ENCODE peak calls at places on chromosome 22, in eight cellular contexts. X, M, Y, D, S, N, U and I are unnamed samples.

GRCh38 chr22:37187552-37187890 is 526 bp downstream of the C1QTNF6 start:
- DNase-seq in X (peak; percentile 37), M (no peak), Y (peak; percentile 22), D (no peak), S (no peak), N (peak; percentile 45), U (peak; percentile 55), I (peak; percentile 68)

GRCh38 chr22:36334081-36334831 is 53.5 kb downstream of the MYH9 start:
- DNase-seq in X (no peak), M (peak; percentile 68), Y (no peak), D (no peak), S (no peak), N (no peak), U (peak; percentile 52), I (no peak)

GRCh38 chr22:46636221-46637002 is 16.2 kb downstream of the GRAMD4 start:
- DNase-seq in X (no peak), M (peak; percentile 52), Y (no peak), D (no peak), S (no peak), N (no peak), U (no peak), I (no peak)

GRCh38 chr22:24965822-24966626 is 13.5 kb downstream of the KIAA1671 start:
- DNase-seq in X (no peak), M (no peak), Y (peak; percentile 81), D (peak; percentile 41), S (no peak), N (no peak), U (peak; percentile 90), I (no peak)

GRCh38 chr22:39148727-39149535 is 3.5 kb downstream of the CBX7 start:
- DNase-seq in X (no peak), M (peak; percentile 83), Y (no peak), D (peak; percentile 80), S (no peak), N (no peak), U (peak; percentile 72), I (no peak)

GRCh38 chr22:46149998-46150549 is at the start of gene PPARA:
- DNase-seq in X (peak; percentile 60), M (peak; percentile 75), Y (peak; percentile 85), D (peak; percentile 89), S (peak; percentile 78), N (peak; percentile 74), U (peak; percentile 96), I (peak; percentile 56)

GRCh38 chr22:37057796-37058510 is 6.4 kb downstream of the KCTD17 start:
- DNase-seq in X (no peak), M (no peak), Y (no peak), D (no peak), S (no peak), N (no peak), U (no peak), I (no peak)

GRCh38 chr22:44210721-44211120 is 30.0 kb downstream of the PARVG start:
- DNase-seq in X (peak; percentile 54), M (no peak), Y (no peak), D (no peak), S (no peak), N (peak; percentile 8), U (no peak), I (peak; percentile 84)

GRCh38 chr22:39839917-39840510 is 53.5 kb downstream of the ENTHD1 start:
- DNase-seq in X (no peak), M (no peak), Y (no peak), D (no peak), S (no peak), N (no peak), U (no peak), I (no peak)

GRCh38 chr22:17830041-17830961 is 56.0 kb upstream of the BID start:
- DNase-seq in X (peak; percentile 75), M (peak; percentile 90), Y (peak; percentile 81), D (peak; percentile 86), S (peak; percentile 77), N (peak; percentile 82), U (peak; percentile 91), I (peak; percentile 78)

GRCh38 chr22:37681556-37682049 is 4.5 kb upstream of the NOL12 start:
- DNase-seq in X (peak; percentile 77), M (peak; percentile 91), Y (peak; percentile 61), D (no peak), S (no peak), N (peak; percentile 81), U (peak; percentile 87), I (peak; percentile 89)

GRCh38 chr22:38549106-38549884 is 20.7 kb downstream of the DMC1 start:
- DNase-seq in X (no peak), M (no peak), Y (peak; percentile 13), D (no peak), S (no peak), N (no peak), U (no peak), I (no peak)

GRCh38 chr22:23361676-23362075 is 181.4 kb downstream of the BCR start:
- DNase-seq in X (no peak), M (no peak), Y (no peak), D (no peak), S (no peak), N (no peak), U (no peak), I (no peak)

GRCh38 chr22:19659805-19660345 is 54.4 kb upstream of the SEPTIN5 start:
- DNase-seq in X (no peak), M (no peak), Y (no peak), D (no peak), S (no peak), N (no peak), U (no peak), I (no peak)

GRCh38 chr22:30486661-30487115 is 14.9 kb upstream of the SEC14L3 start:
- DNase-seq in X (no peak), M (no peak), Y (no peak), D (no peak), S (peak; percentile 24), N (no peak), U (no peak), I (no peak)

GRCh38 chr22:47210112-47210657 is 447.7 kb downstream of the TBC1D22A start:
- DNase-seq in X (no peak), M (no peak), Y (no peak), D (no peak), S (no peak), N (no peak), U (no peak), I (no peak)

GRCh38 chr22:42877158-42877557 is 20.1 kb upstream of the ARFGAP3 start:
- DNase-seq in X (no peak), M (no peak), Y (no peak), D (no peak), S (no peak), N (no peak), U (no peak), I (no peak)

GRCh38 chr22:37079668-37080171 is 28.2 kb downstream of the KCTD17 start:
- DNase-seq in X (peak; percentile 76), M (no peak), Y (no peak), D (no peak), S (no peak), N (peak; percentile 67), U (peak; percentile 48), I (peak; percentile 28)

GRCh38 chr22:23083315-23084021 is 13.1 kb downstream of the GNAZ start:
- DNase-seq in X (no peak), M (no peak), Y (no peak), D (no peak), S (no peak), N (no peak), U (no peak), I (no peak)

GRCh38 chr22:45885941-45886395 is 91.0 kb downstream of the WNT7B start:
- DNase-seq in X (no peak), M (no peak), Y (no peak), D (no peak), S (no peak), N (no peak), U (no peak), I (no peak)

GRCh38 chr22:26054846-26055245 is 114.4 kb upstream of the SEZ6L start:
- DNase-seq in X (no peak), M (no peak), Y (no peak), D (no peak), S (no peak), N (no peak), U (no peak), I (no peak)

GRCh38 chr22:46984751-46985506 is 222.5 kb downstream of the TBC1D22A start:
- DNase-seq in X (peak; percentile 69), M (no peak), Y (peak; percentile 89), D (no peak), S (no peak), N (peak; percentile 40), U (no peak), I (peak; percentile 64)

GRCh38 chr22:17633217-17633997 is 4.9 kb upstream of the ATP6V1E1 start:
- DNase-seq in X (peak; percentile 92), M (peak; percentile 6), Y (peak; percentile 75), D (no peak), S (peak; percentile 29), N (peak; percentile 73), U (no peak), I (peak; percentile 13)

DNA sequence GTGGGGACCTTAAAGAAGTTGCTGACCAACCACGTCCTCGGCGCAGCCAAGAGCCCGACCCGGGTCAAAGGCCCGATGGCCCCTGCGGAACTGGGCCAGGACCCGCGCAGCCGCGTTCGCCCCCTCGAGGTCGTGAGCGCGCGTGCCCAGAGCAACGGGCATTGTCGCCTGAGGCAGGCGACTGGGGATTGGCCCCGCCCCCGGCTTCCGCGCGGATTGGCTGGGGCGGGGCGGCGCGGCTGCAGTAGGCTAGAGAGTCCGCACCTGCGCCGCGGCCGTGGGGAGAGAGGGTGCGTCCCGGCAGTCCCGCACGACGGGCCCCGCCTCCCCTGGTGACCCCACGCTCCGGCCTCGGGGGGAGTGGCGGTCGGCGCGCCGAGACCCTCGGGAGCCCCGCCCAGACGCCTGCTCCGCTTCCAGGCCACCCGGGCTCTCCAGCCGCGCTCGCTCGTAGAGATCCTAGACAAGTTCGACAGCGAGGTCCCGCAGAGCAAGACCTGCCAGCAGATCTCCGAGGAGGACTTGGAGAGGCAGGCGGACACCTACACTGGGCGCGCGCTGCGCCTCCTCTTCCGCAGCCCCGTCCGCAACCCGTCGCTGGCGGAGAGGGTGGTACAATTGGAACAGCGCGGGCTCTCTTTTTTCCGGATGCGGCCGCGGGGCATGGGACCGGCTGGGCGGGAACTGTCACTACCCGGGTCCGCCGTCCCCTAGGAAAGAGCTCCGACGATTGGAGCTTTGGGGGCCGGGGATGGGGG is 8.3 kb upstream of the PPIL2 start:
- DNase-seq in X (peak; percentile 8), M (peak; percentile 86), Y (peak; percentile 60), D (no peak), S (peak; percentile 75), N (peak; percentile 18), U (peak; percentile 89), I (no peak)
- TF ChIP-seq CTCF in X (no peak), M (no peak), Y (peak; percentile 11), D (no peak), S (no peak), N (no peak), U (peak; percentile 31), I (no peak)

GRCh38 chr22:48488611-48489456 is 1338.8 kb downstream of the BRD1 start:
- DNase-seq in X (no peak), M (peak; percentile 61), Y (no peak), D (no peak), S (no peak), N (no peak), U (no peak), I (no peak)
- TF ChIP-seq CTCF in X (no peak), M (no peak), Y (no peak), D (no peak), S (no peak), N (no peak), U (no peak), I (no peak)

GRCh38 chr22:31870890-31871289 is 73.4 kb upstream of the YWHAH start:
- DNase-seq in X (peak; percentile 83), M (no peak), Y (peak; percentile 79), D (no peak), S (peak; percentile 68), N (peak; percentile 58), U (peak; percentile 19), I (peak; percentile 93)
- TF ChIP-seq CTCF in X (peak; percentile 31), M (no peak), Y (no peak), D (no peak), S (peak; percentile 37), N (no peak), U (no peak), I (peak; percentile 19)

GRCh38 chr22:32204856-32205722 is at the start of gene RFPL2:
- DNase-seq in X (peak; percentile 1), M (peak; percentile 92), Y (peak; percentile 74), D (no peak), S (peak; percentile 58), N (peak; percentile 4), U (peak; percentile 32), I (no peak)
- TF ChIP-seq CTCF in X (no peak), M (peak; percentile 30), Y (no peak), D (no peak), S (no peak), N (no peak), U (no peak), I (no peak)